ENCODE peak calls at places on chromosomes 7 and 10, in four cellular contexts. T is K562, W is HepG2, R is H1. C is an unnamed sample.

GRCh38 chr7:149310113-149310836 is 48.3 kb downstream of the ZNF783 start:
- DNase-seq in W (peak; percentile 53), R (no peak), T (peak; percentile 71), C (peak; percentile 36)

GRCh38 chr7:35909870-35910357 is 109.1 kb downstream of the SEPTIN7 start:
- DNase-seq in T (no peak), R (no peak), W (no peak), C (no peak)

GRCh38 chr7:143381427-143382125 is 431 bp downstream of the ZYX start:
- DNase-seq in T (peak; percentile 72), W (no peak), R (no peak), C (no peak)

GRCh38 chr7:102279537-102280400 is 6.9 kb upstream of the SH2B2 start:
- DNase-seq in T (peak; percentile 86), R (peak; percentile 84), W (peak; percentile 65), C (no peak)

GRCh38 chr10:98474628-98475027 is 27.9 kb upstream of the HPS1 start:
- DNase-seq in T (no peak), W (no peak), R (no peak), C (no peak)

GRCh38 chr10:132349766-132350165 is 17.8 kb downstream of the LRRC27 start:
- DNase-seq in T (no peak), W (no peak), R (no peak), C (no peak)

GRCh38 chr10:64699244-64699643 is 1178.0 kb downstream of the REEP3 start:
- DNase-seq in R (no peak), W (no peak), T (no peak), C (no peak)

GRCh38 chr10:86553639-86554038 is 32.0 kb upstream of the WAPL start:
- DNase-seq in T (no peak), R (no peak), W (no peak), C (no peak)

GRCh38 chr7:99092064-99092720 is 51.7 kb downstream of the SMURF1 start:
- DNase-seq in W (peak; percentile 86), T (no peak), R (no peak), C (no peak)

GRCh38 chr7:95549818-95550529 is 46.3 kb downstream of the PDK4 start:
- DNase-seq in W (no peak), T (no peak), R (no peak), C (no peak)

GRCh38 chr10:35251373-35252100 is 84.8 kb upstream of the CCNY start:
- DNase-seq in R (no peak), W (no peak), T (no peak), C (no peak)

GRCh38 chr10:49552277-49552676 is 13.4 kb upstream of the ERCC6 start:
- DNase-seq in W (no peak), R (no peak), T (no peak), C (no peak)

GRCh38 chr10:49549640-49550346 is 10.9 kb upstream of the ERCC6 start:
- DNase-seq in W (no peak), T (no peak), R (no peak), C (no peak)

GRCh38 chr10:49550563-49550962 is 11.6 kb upstream of the ERCC6 start:
- DNase-seq in W (no peak), R (no peak), T (no peak), C (no peak)
- TF ChIP-seq CEBPB in W (no peak), R (no peak), T (no peak), C (no peak)

GRCh38 chr10:110783509-110784103 is 88.1 kb upstream of the PDCD4 start:
- DNase-seq in W (no peak), R (no peak), T (no peak), C (no peak)
- TF ChIP-seq HDAC6 in W (no peak), R (no peak), T (no peak), C (no peak)

DNA sequence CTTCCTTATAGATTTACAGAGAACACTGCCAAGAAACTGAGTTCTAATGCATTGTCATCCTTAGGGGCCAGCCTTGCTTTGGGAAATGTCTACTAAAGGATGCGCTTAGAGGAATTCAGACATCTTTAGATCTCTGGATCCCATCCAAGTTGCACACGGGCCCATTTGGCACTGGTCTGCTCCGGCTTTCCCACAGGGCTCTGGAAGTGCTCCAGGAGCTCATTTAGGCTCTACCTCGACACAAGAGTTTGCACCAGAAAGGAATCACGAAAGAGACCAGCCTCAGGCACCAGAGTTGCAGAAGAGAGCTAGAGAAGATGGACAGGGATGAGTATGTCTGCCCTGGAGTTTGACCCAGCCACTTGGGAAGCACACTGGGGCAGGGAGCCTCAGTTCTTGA is 150.1 kb upstream of the TMEM72 start:
- DNase-seq in T (no peak), W (no peak), R (no peak), C (no peak)
- TF ChIP-seq CEBPB in T (no peak), W (no peak), R (no peak), C (no peak)

GRCh38 chr7:140646931-140647647 is 6.5 kb upstream of the DENND2A start:
- DNase-seq in W (peak; percentile 49), R (peak; percentile 78), T (peak; percentile 76), C (no peak)

GRCh38 chr7:140641532-140642191 is 1.0 kb upstream of the DENND2A start:
- DNase-seq in T (no peak), R (no peak), W (no peak), C (no peak)

GRCh38 chr7:140640727-140641531 is at the start of gene DENND2A:
- DNase-seq in R (peak; percentile 86), W (no peak), T (peak; percentile 46), C (no peak)

GRCh38 chr7:140643416-140643815 is 2.8 kb upstream of the DENND2A start:
- DNase-seq in W (no peak), T (no peak), R (no peak), C (no peak)

GRCh38 chr7:140645166-140645565 is 4.6 kb upstream of the DENND2A start:
- DNase-seq in R (peak; percentile 91), W (no peak), T (peak; percentile 76), C (no peak)
- TF ChIP-seq HDAC6 in R (no peak), W (no peak), T (no peak), C (no peak)

GRCh38 chr7:18402488-18403183 is 92.9 kb upstream of the HDAC9 start:
- DNase-seq in W (no peak), T (no peak), R (no peak), C (no peak)
- TF ChIP-seq CEBPB in W (no peak), T (no peak), R (no peak), C (no peak)